ENCODE peak calls at places on chromosomes 4 and X, in five cellular contexts. D is H9, T is trophoblast cell, K is IMR-90, V is neuronal stem cell. M is an unnamed sample.

GRCh38 chr4:7425591-7426468 is 8.9 kb downstream of the PSAPL1 start:
- DNase-seq in D (peak), T (no peak), K (no peak), V (no peak), M (no peak)

GRCh38 chr4:47933798-47934197 is 19.4 kb upstream of the NFXL1 start:
- DNase-seq in D (no peak), T (no peak), K (peak), V (no peak), M (peak)

GRCh38 chr4:55180980-55181379 is 55.6 kb upstream of the KDR start:
- DNase-seq in D (no peak), T (no peak), K (no peak), V (no peak), M (peak)

GRCh38 chr4:89382439-89382838 is 74.8 kb upstream of the GPRIN3 start:
- DNase-seq in D (no peak), T (no peak), K (no peak), V (no peak), M (no peak)

GRCh38 chrX:24243692-24244091 is 70.2 kb downstream of the SUPT20HL2 start:
- DNase-seq in D (no peak), T (no peak), K (peak), V (no peak), M (no peak)

GRCh38 chrX:30931920-30932319 is 42.9 kb upstream of the TAB3 start:
- DNase-seq in D (no peak), T (no peak), K (no peak), V (no peak), M (no peak)

GRCh38 chrX:17591741-17592110 is 145.6 kb upstream of the SCML1 start:
- DNase-seq in D (no peak), T (no peak), K (peak), V (no peak), M (no peak)

GRCh38 chr4:12852338-12853307 is 631.5 kb downstream of the RAB28 start:
- DNase-seq in D (peak), T (peak), K (peak), V (peak), M (peak)

GRCh38 chr4:94304365-94304971 is 38.2 kb downstream of the HPGDS start:
- DNase-seq in D (no peak), T (peak), K (peak), V (peak), M (peak)

GRCh38 chr4:130648570-130648969 is 1552.6 kb downstream of the C4orf33 start:
- DNase-seq in D (no peak), T (no peak), K (no peak), V (no peak), M (no peak)

GRCh38 chrX:71128166-71128833 is 9.9 kb downstream of the MED12 start:
- DNase-seq in D (no peak), T (no peak), K (peak), V (no peak), M (no peak)

GRCh38 chr4:68373513-68373912 is 23.6 kb upstream of the YTHDC1 start:
- DNase-seq in D (peak), T (peak), K (peak), V (peak), M (peak)

GRCh38 chrX:85963736-85964135 is 83.6 kb downstream of the CHM start:
- DNase-seq in D (no peak), T (no peak), K (peak), V (no peak), M (peak)

GRCh38 chrX:141924293-141924692 is 20.6 kb downstream of the MAGEC1 start:
- DNase-seq in D (no peak), T (no peak), K (peak), V (no peak), M (no peak)

GRCh38 chrX:9745417-9746115 is 20.1 kb downstream of the GPR143 start:
- DNase-seq in D (no peak), T (peak), K (peak), V (no peak), M (peak)

GRCh38 chr4:84804126-84804525 is 162.4 kb downstream of the WDFY3 start:
- DNase-seq in D (no peak), T (no peak), K (peak), V (no peak), M (no peak)

GRCh38 chr4:74228691-74229640 is 71.0 kb downstream of the MTHFD2L start:
- DNase-seq in D (peak), T (peak), K (peak), V (peak), M (peak)

GRCh38 chrX:132266583-132267355 is 47.5 kb upstream of the RAP2C start:
- DNase-seq in D (no peak), T (peak), K (peak), V (no peak), M (no peak)

GRCh38 chr4:134624365-134624764 is 422.8 kb upstream of the PABPC4L start:
- DNase-seq in D (no peak), T (no peak), K (no peak), V (peak), M (peak)

GRCh38 chr4:167475951-167476350 is 241.7 kb upstream of the SPOCK3 start:
- DNase-seq in D (no peak), T (no peak), K (no peak), V (no peak), M (no peak)

GRCh38 chrX:34426334-34426733 is 230.8 kb downstream of the TMEM47 start:
- DNase-seq in D (peak), T (no peak), K (no peak), V (no peak), M (peak)

GRCh38 chr4:82090717-82091116 is 283.1 kb downstream of the HNRNPD start:
- DNase-seq in D (no peak), T (peak), K (no peak), V (no peak), M (no peak)

GRCh38 chr4:188008377-188008776 is 12.8 kb downstream of the ZFP42 start:
- DNase-seq in D (no peak), T (no peak), K (peak), V (no peak), M (no peak)

GRCh38 chr4:3083732-3084131 is 9.3 kb downstream of the HTT start:
- DNase-seq in D (no peak), T (no peak), K (no peak), V (no peak), M (no peak)

GRCh38 chr4:3077796-3078195 is 3.3 kb downstream of the HTT start:
- DNase-seq in D (no peak), T (no peak), K (no peak), V (no peak), M (no peak)

GRCh38 chr4:3082915-3083515 is 8.5 kb downstream of the HTT start:
- DNase-seq in D (no peak), T (peak), K (no peak), V (no peak), M (no peak)

GRCh38 chr4:3075652-3075981 is 1.1 kb downstream of the HTT start:
- DNase-seq in D (no peak), T (no peak), K (no peak), V (peak), M (no peak)

GRCh38 chr4:3079694-3080123 is 5.2 kb downstream of the HTT start:
- DNase-seq in D (no peak), T (no peak), K (no peak), V (no peak), M (no peak)
- H3K27ac ChIP-seq in D (no peak), T (no peak), K (no peak), V (no peak), M (no peak)

GRCh38 chrX:3820170-3820569 is 106.7 kb upstream of the PRKX start:
- DNase-seq in D (no peak), T (peak), K (peak), V (no peak), M (no peak)

GRCh38 chrX:3811331-3812311 is 98.2 kb upstream of the PRKX start:
- DNase-seq in D (no peak), T (no peak), K (peak), V (no peak), M (no peak)

GRCh38 chrX:3815896-3816664 is 102.6 kb upstream of the PRKX start:
- DNase-seq in D (peak), T (no peak), K (peak), V (peak), M (peak)
- H2BK5ac ChIP-seq in D (no peak), T (peak), K (peak), V (no peak), M (no peak)

GRCh38 chr4:153076861-153077260 is 127.4 kb upstream of the TRIM2 start:
- DNase-seq in D (no peak), T (no peak), K (no peak), V (no peak), M (no peak)
- H3K27ac ChIP-seq in D (no peak), T (no peak), K (no peak), V (no peak), M (no peak)

GRCh38 chr4:182978152-182978827 is 61.1 kb upstream of the DCTD start:
- DNase-seq in D (no peak), T (no peak), K (peak), V (no peak), M (peak)
- H2BK5ac ChIP-seq in D (no peak), T (no peak), K (peak), V (no peak), M (no peak)

M was measured in mesendoderm.